ENCODE peak calls at places on chromosomes 6 and 20, in seven cellular contexts. Q is GM23338, K is heart left ventricle, X is A673, B is Peyer's patch, T is stomach, O is PC-3. W is an unnamed sample.

GRCh38 chr6:44235891-44236516 is 10.9 kb upstream of the HSP90AB1 start:
- DNase-seq in Q (peak), K (no peak), X (no peak), B (no peak), T (no peak), O (no peak), W (no peak)

GRCh38 chr20:38790210-38791053 is 15.1 kb upstream of the PPP1R16B start:
- DNase-seq in Q (peak), K (no peak), X (peak), B (no peak), T (no peak), O (peak), W (no peak)

GRCh38 chr6:37077459-37078296 is 72.2 kb downstream of the FGD2 start:
- DNase-seq in Q (peak), K (peak), X (no peak), B (peak), T (peak), O (no peak), W (no peak)

GRCh38 chr20:24158271-24158670 is 169.7 kb upstream of the GGTLC1 start:
- DNase-seq in Q (no peak), K (peak), X (peak), B (no peak), T (no peak), O (no peak), W (no peak)

GRCh38 chr6:143759666-143760065 is 81.9 kb downstream of the PHACTR2 start:
- DNase-seq in Q (no peak), K (no peak), X (peak), B (no peak), T (no peak), O (no peak), W (no peak)

GRCh38 chr6:109024368-109024767 is 70.3 kb downstream of the SESN1 start:
- DNase-seq in Q (no peak), K (no peak), X (no peak), B (no peak), T (no peak), O (no peak), W (no peak)

GRCh38 chr20:9617940-9618339 is 103.5 kb downstream of the LAMP5 start:
- DNase-seq in Q (peak), K (no peak), X (peak), B (peak), T (peak), O (peak), W (no peak)

GRCh38 chr6:13194852-13195251 is 133.5 kb downstream of the TBC1D7 start:
- DNase-seq in Q (peak), K (peak), X (peak), B (peak), T (peak), O (peak), W (peak)

GRCh38 chr6:117601811-117602150 is 530 bp downstream of the GOPC start:
- DNase-seq in Q (peak), K (peak), X (no peak), B (peak), T (no peak), O (no peak), W (no peak)

GRCh38 chr6:128376952-128377503 is 143.4 kb downstream of the PTPRK start:
- DNase-seq in Q (no peak), K (no peak), X (no peak), B (no peak), T (no peak), O (no peak), W (no peak)

GRCh38 chr6:131951576-131952230 is 531 bp upstream of the CCN2 start:
- DNase-seq in Q (peak), K (no peak), X (peak), B (no peak), T (no peak), O (peak), W (no peak)

GRCh38 chr6:52231411-52232127 is 12.7 kb downstream of the IL17F start:
- DNase-seq in Q (no peak), K (no peak), X (no peak), B (no peak), T (no peak), O (no peak), W (no peak)

GRCh38 chr6:107847844-107848802 is 24.0 kb upstream of the SCML4 start:
- DNase-seq in Q (peak), K (peak), X (peak), B (peak), T (peak), O (peak), W (peak)

GRCh38 chr20:1005452-1006027 is 3.4 kb upstream of the RSPO4 start:
- DNase-seq in Q (peak), K (no peak), X (peak), B (peak), T (no peak), O (peak), W (no peak)

GRCh38 chr6:77740380-77740779 is 87.5 kb downstream of the MEI4 start:
- DNase-seq in Q (peak), K (no peak), X (peak), B (no peak), T (no peak), O (peak), W (no peak)

GRCh38 chr6:118768904-118769325 is 117.5 kb upstream of the CEP85L start:
- DNase-seq in Q (no peak), K (no peak), X (no peak), B (no peak), T (no peak), O (peak), W (no peak)

GRCh38 chr6:95280690-95281273 is 296.6 kb upstream of the MANEA start:
- DNase-seq in Q (peak), K (no peak), X (peak), B (no peak), T (no peak), O (peak), W (no peak)

GRCh38 chr20:58362117-58362516 is 26.9 kb upstream of the VAPB start:
- DNase-seq in Q (no peak), K (no peak), X (no peak), B (no peak), T (no peak), O (no peak), W (no peak)

GRCh38 chr6:64580346-64580745 is 944.7 kb downstream of the PHF3 start:
- DNase-seq in Q (no peak), K (no peak), X (no peak), B (no peak), T (no peak), O (peak), W (no peak)

GRCh38 chr20:33915726-33916331 is 77.9 kb upstream of the RALY start:
- DNase-seq in Q (peak), K (peak), X (peak), B (peak), T (peak), O (peak), W (no peak)

GRCh38 chr6:34447915-34448314 is 18.0 kb upstream of the PACSIN1 start:
- DNase-seq in Q (peak), K (no peak), X (no peak), B (no peak), T (no peak), O (peak), W (no peak)

GRCh38 chr6:157148391-157149323 is 174.7 kb downstream of the TMEM242 start:
- DNase-seq in Q (no peak), K (peak), X (peak), B (no peak), T (peak), O (peak), W (no peak)

GRCh38 chr20:46705378-46705729 is 4.1 kb upstream of the SLC2A10 start:
- DNase-seq in Q (no peak), K (no peak), X (no peak), B (no peak), T (no peak), O (no peak), W (no peak)

GRCh38 chr6:42507901-42508300 is 55.9 kb upstream of the UBR2 start:
- DNase-seq in Q (no peak), K (no peak), X (no peak), B (no peak), T (no peak), O (peak), W (no peak)

GRCh38 chr20:364905-365794 is 15.4 kb upstream of the TRIB3 start:
- DNase-seq in Q (peak), K (no peak), X (no peak), B (no peak), T (no peak), O (peak), W (no peak)

GRCh38 chr6:51077967-51078518 is 259.4 kb downstream of the TFAP2B start:
- DNase-seq in Q (peak), K (no peak), X (no peak), B (no peak), T (no peak), O (peak), W (no peak)

GRCh38 chr6:30480536-30481156 is 8.7 kb upstream of the HLA-E start:
- DNase-seq in Q (peak), K (no peak), X (no peak), B (no peak), T (no peak), O (peak), W (no peak)

GRCh38 chr6:170248861-170249600 is 41.8 kb downstream of the DLL1 start:
- DNase-seq in Q (no peak), K (peak), X (no peak), B (no peak), T (no peak), O (no peak), W (no peak)
- TF ChIP-seq CTCF in Q (no peak), K (no peak), X (no peak), B (no peak), T (no peak), O (no peak), W (no peak)

GRCh38 chr20:3733119-3733995 is 872 bp downstream of the HSPA12B start:
- DNase-seq in Q (no peak), K (no peak), X (no peak), B (no peak), T (no peak), O (no peak), W (no peak)

GRCh38 chr20:3731944-3732326 is 550 bp upstream of the HSPA12B start:
- DNase-seq in Q (peak), K (peak), X (no peak), B (no peak), T (no peak), O (no peak), W (no peak)

GRCh38 chr20:3730803-3731370 is 1.6 kb upstream of the HSPA12B start:
- DNase-seq in Q (no peak), K (peak), X (no peak), B (no peak), T (no peak), O (no peak), W (no peak)

GRCh38 chr20:3734111-3734843 is 1.8 kb downstream of the HSPA12B start:
- DNase-seq in Q (no peak), K (peak), X (no peak), B (no peak), T (no peak), O (no peak), W (no peak)

GRCh38 chr20:3732327-3733118 is at the start of gene HSPA12B:
- DNase-seq in Q (peak), K (peak), X (no peak), B (no peak), T (no peak), O (no peak), W (no peak)
- H3K4me3 ChIP-seq in Q (peak), K (peak), X (no peak), B (peak), T (peak), O (no peak), W (no peak)

GRCh38 chr6:24936641-24937317 is 1.0 kb upstream of the RIPOR2 start:
- DNase-seq in Q (no peak), K (no peak), X (no peak), B (no peak), T (no peak), O (peak), W (peak)

GRCh38 chr6:24935753-24936152 is at the start of gene RIPOR2:
- DNase-seq in Q (peak), K (peak), X (no peak), B (peak), T (peak), O (no peak), W (peak)

GRCh38 chr6:24933868-24934401 is 1.8 kb downstream of the RIPOR2 start:
- DNase-seq in Q (peak), K (no peak), X (peak), B (peak), T (no peak), O (peak), W (no peak)

GRCh38 chr6:24933266-24933665 is 2.5 kb downstream of the RIPOR2 start:
- DNase-seq in Q (no peak), K (no peak), X (no peak), B (no peak), T (no peak), O (no peak), W (no peak)

DNA sequence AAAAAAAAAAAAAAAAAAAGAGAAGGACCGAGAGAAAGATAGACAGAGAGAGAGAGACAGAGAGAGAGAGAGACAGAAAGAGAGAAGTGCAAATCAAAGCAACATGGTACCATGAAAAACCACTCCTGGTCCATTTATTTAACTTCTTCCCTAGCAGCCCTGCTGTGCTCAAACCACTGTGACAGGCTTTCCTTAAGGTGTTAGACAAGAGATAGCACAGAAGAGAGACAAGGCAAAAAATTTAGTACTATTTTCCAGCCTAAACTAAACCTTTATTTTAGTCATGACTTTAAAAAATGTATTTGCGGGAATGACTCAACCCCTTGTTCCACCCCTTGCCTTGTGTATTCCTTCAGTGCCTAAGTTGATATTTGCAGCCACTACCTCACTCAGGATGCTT is 437 bp downstream of the RIPOR2 start:
- DNase-seq in Q (no peak), K (no peak), X (no peak), B (no peak), T (no peak), O (peak), W (no peak)
- TF ChIP-seq CTCF in Q (no peak), K (no peak), X (no peak), B (no peak), T (no peak), O (no peak), W (no peak)

DNA sequence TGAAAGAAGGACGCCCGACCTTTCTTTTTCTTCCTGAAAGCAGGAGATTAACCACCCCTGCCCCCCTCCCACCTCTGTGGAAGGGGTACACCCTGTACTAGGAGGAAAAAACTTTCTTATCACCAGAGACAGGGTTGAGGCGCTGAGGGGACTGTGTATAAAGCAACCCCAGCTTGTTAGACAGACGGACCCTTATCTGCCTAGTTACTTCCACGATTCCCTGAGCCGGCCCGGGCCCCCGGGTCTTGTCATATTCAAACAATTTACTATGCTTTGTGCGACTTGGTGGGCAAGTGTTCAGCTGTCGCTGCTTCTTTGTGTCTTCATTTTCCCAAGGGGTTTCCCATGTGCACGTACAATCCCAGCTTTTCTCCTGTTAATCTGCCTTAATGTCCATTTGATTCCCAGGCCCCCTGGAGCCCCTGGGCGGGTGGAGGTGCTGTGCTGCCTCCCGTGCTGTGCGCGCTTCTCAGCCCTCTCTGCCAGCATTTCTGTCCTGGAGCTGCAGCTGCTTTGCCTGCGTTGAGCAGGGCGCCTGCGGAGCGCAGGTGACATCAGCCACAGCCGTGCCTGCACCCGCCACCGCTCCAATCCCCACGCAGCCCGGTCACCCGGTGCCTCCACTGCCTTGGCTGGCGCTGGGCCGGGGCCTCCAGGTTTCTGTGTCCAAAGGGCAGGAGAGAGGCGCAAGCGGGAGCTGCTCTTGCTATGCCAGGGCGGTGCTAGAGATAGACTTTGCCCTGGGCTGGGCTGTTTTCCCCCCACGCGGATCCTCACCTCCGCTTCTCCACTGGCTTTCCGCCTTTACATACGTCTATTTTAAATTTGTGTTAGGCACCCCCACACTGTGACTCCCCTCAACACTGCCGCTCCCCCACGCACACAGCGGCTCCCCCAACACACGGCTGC is 96.2 kb downstream of the TTLL2 start:
- DNase-seq in Q (no peak), K (no peak), X (no peak), B (peak), T (peak), O (no peak), W (no peak)
- H3K4me3 ChIP-seq in Q (no peak), K (no peak), X (no peak), B (no peak), T (peak), O (no peak), W (no peak)

GRCh38 chr6:167968091-167968490 is 29.4 kb upstream of the KIF25 start:
- DNase-seq in Q (peak), K (no peak), X (peak), B (peak), T (no peak), O (peak), W (no peak)
- TF ChIP-seq CTCF in Q (peak), K (peak), X (peak), B (peak), T (no peak), O (peak), W (peak)

GRCh38 chr6:148508401-148509151 is 165.9 kb downstream of the SASH1 start:
- DNase-seq in Q (peak), K (no peak), X (peak), B (no peak), T (no peak), O (no peak), W (no peak)

GRCh38 chr6:148509152-148509571 is 166.5 kb downstream of the SASH1 start:
- DNase-seq in Q (no peak), K (no peak), X (peak), B (no peak), T (no peak), O (no peak), W (no peak)

GRCh38 chr6:148513145-148514071 is 170.8 kb downstream of the SASH1 start:
- DNase-seq in Q (peak), K (peak), X (no peak), B (no peak), T (no peak), O (no peak), W (no peak)

GRCh38 chr6:148507774-148508173 is 165.1 kb downstream of the SASH1 start:
- DNase-seq in Q (no peak), K (no peak), X (peak), B (no peak), T (no peak), O (no peak), W (no peak)

DNA sequence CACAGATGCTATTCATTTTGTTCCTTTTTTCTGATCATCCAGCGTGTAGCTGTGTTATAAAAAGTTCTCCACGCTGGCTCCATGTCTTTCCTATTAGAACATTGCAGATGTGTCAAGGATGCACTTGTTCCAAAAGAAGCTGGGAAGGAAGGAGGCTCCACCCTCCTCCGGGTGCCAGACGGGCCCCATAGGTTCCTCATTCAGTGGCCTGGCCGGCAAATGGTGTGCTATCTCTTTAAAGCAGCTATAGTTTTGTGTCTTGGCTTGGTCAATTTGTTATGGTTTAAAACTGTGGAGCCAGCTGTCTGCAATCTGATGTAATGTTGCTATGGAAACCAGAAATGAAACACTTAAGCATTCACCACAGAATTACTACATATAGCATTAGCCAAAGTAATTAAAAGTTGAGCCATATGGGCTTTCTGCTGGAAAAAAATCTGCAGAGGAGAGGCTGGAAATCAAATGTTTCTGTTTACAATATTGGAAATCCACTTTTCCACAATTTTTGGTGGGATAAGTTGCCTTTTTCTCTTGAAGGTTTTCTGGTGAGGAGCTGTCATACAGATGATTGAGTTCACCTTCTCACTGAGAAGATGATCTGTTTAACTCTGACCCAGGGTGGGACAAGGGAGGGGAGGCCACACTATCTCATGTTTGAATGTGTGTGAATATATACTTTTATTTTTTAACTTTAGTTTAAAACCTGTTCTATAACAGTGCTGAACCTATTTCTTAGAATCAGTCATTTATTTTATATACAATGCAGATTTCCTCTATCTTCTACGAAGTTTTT is 167.3 kb downstream of the SASH1 start:
- DNase-seq in Q (no peak), K (peak), X (peak), B (peak), T (no peak), O (no peak), W (no peak)
- H3K4me3 ChIP-seq in Q (no peak), K (peak), X (peak), B (peak), T (peak), O (no peak), W (no peak)

GRCh38 chr6:133067960-133068359 is 173.2 kb upstream of the EYA4 start:
- DNase-seq in Q (no peak), K (no peak), X (no peak), B (no peak), T (no peak), O (no peak), W (no peak)

GRCh38 chr6:133057352-133057751 is 183.8 kb upstream of the EYA4 start:
- DNase-seq in Q (no peak), K (no peak), X (no peak), B (no peak), T (no peak), O (no peak), W (no peak)

GRCh38 chr6:133062077-133062476 is 179.1 kb upstream of the EYA4 start:
- DNase-seq in Q (no peak), K (peak), X (no peak), B (no peak), T (no peak), O (peak), W (no peak)

DNA sequence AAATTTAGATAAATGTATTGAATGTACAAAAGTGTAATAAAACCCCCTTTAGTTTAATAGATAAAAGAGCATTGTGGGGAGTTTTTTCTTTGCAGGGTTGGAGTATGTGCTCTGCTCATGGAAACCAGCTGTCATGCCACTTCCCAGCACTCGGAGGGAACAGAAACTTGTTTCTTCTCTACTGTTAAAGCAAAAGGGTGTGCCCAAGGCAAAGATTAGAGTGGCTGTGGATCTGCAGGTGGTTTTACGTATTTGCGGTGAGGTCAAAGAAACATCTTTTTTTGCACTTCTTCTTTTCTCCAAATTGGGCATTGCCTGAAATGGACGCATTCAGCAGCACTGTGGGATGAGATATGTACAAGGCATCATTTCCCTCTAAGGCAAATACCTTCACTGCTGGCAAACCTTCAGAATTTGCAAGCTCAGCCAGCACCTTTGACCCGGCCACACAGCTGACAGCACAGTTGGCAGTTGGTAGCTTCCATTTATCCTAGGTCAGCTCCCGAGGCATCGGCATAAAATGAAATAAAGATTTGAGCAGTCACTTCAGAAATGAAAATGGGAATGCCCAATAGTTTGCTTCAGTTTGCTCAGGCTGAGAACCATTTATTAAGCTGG is 178.3 kb upstream of the EYA4 start:
- DNase-seq in Q (no peak), K (no peak), X (no peak), B (no peak), T (no peak), O (peak), W (no peak)
- TF ChIP-seq CTCF in Q (no peak), K (no peak), X (no peak), B (no peak), T (no peak), O (no peak), W (no peak)